ENCODE peak calls at places on chromosomes 11 and 22, in nine cellular contexts. D, X, K, M, Y, F, Q, W and U are unnamed samples.

GRCh38 chr22:42367980-42368378 is 64.2 kb downstream of the NFAM1 start:
- DNase-seq in D (no peak), X (no peak), K (peak; percentile 81), M (no peak), Y (no peak), F (no peak), Q (no peak), W (no peak), U (no peak)

GRCh38 chr11:94762208-94762607 is 5.9 kb upstream of the AMOTL1 start:
- DNase-seq in D (no peak), X (peak; percentile 44), K (no peak), M (no peak), Y (no peak), F (no peak), Q (peak; percentile 34), W (no peak), U (no peak)

GRCh38 chr22:42549329-42550060 is 4.3 kb upstream of the SERHL2 start:
- DNase-seq in D (no peak), X (no peak), K (no peak), M (no peak), Y (no peak), F (no peak), Q (no peak), W (no peak), U (no peak)

GRCh38 chr11:32137263-32137662 is 46.4 kb downstream of the RCN1 start:
- DNase-seq in D (no peak), X (peak; percentile 70), K (no peak), M (peak; percentile 95), Y (no peak), F (no peak), Q (peak; percentile 92), W (no peak), U (no peak)

GRCh38 chr22:42283288-42284229 is 13.1 kb upstream of the TCF20 start:
- DNase-seq in D (no peak), X (no peak), K (no peak), M (no peak), Y (no peak), F (peak; percentile 48), Q (no peak), W (no peak), U (no peak)

GRCh38 chr11:59261150-59261549 is 48.4 kb upstream of the MPEG1 start:
- DNase-seq in D (no peak), X (no peak), K (no peak), M (no peak), Y (no peak), F (no peak), Q (no peak), W (no peak), U (no peak)

GRCh38 chr22:37982938-37983859 is 1.2 kb downstream of the SOX10 start:
- DNase-seq in D (no peak), X (no peak), K (no peak), M (no peak), Y (no peak), F (no peak), Q (no peak), W (peak; percentile 66), U (no peak)

GRCh38 chr11:46315783-46316563 is 31.3 kb upstream of the DGKZ start:
- DNase-seq in D (no peak), X (no peak), K (no peak), M (no peak), Y (peak; percentile 75), F (no peak), Q (no peak), W (no peak), U (no peak)

GRCh38 chr22:32043391-32043790 is 330 bp downstream of the SLC5A1 start:
- DNase-seq in D (no peak), X (no peak), K (no peak), M (no peak), Y (no peak), F (no peak), Q (no peak), W (no peak), U (no peak)

GRCh38 chr11:120211522-120212258 is 858 bp downstream of the OAF start:
- DNase-seq in D (no peak), X (no peak), K (no peak), M (no peak), Y (no peak), F (no peak), Q (peak; percentile 20), W (no peak), U (no peak)

GRCh38 chr11:85811624-85812023 is 683 bp upstream of the SYTL2 start:
- DNase-seq in D (no peak), X (no peak), K (no peak), M (no peak), Y (no peak), F (no peak), Q (no peak), W (no peak), U (no peak)

GRCh38 chr11:46554205-46555162 is 39.3 kb downstream of the AMBRA1 start:
- DNase-seq in D (no peak), X (peak; percentile 84), K (no peak), M (peak; percentile 86), Y (no peak), F (no peak), Q (peak; percentile 74), W (no peak), U (no peak)

GRCh38 chr11:130725417-130726233 is 190.7 kb downstream of the SNX19 start:
- DNase-seq in D (no peak), X (no peak), K (no peak), M (peak; percentile 74), Y (no peak), F (no peak), Q (peak; percentile 14), W (no peak), U (no peak)

GRCh38 chr11:88886796-88887195 is 179.0 kb downstream of the GRM5 start:
- DNase-seq in D (peak; percentile 13), X (peak; percentile 57), K (no peak), M (peak; percentile 60), Y (no peak), F (peak; percentile 4), Q (peak; percentile 8), W (no peak), U (no peak)

GRCh38 chr11:9577551-9577950 is 4.1 kb downstream of the WEE1 start:
- DNase-seq in D (no peak), X (no peak), K (no peak), M (no peak), Y (no peak), F (no peak), Q (no peak), W (no peak), U (no peak)

GRCh38 chr11:32154275-32154674 is 63.4 kb downstream of the RCN1 start:
- DNase-seq in D (no peak), X (peak; percentile 18), K (no peak), M (peak; percentile 17), Y (no peak), F (no peak), Q (no peak), W (no peak), U (no peak)

GRCh38 chr22:48198489-48199459 is 1436.3 kb downstream of the TBC1D22A start:
- DNase-seq in D (no peak), X (no peak), K (no peak), M (no peak), Y (no peak), F (no peak), Q (no peak), W (no peak), U (no peak)

GRCh38 chr22:37032134-37032534 is 12.6 kb downstream of the MPST start:
- DNase-seq in D (no peak), X (no peak), K (no peak), M (peak; percentile 48), Y (no peak), F (no peak), Q (no peak), W (no peak), U (no peak)

GRCh38 chr11:102534261-102534872 is 3.8 kb upstream of the MMP7 start:
- DNase-seq in D (no peak), X (no peak), K (no peak), M (peak; percentile 20), Y (no peak), F (no peak), Q (no peak), W (no peak), U (no peak)
- TF ChIP-seq CTCF in D (no peak), X (no peak), K (no peak), M (peak; percentile 46), Y (no peak), F (peak; percentile 31), Q (no peak), W (no peak), U (no peak)

GRCh38 chr11:66069715-66070603 is at the start of gene PACS1:
- DNase-seq in D (peak; percentile 69), X (peak; percentile 70), K (peak; percentile 85), M (peak; percentile 65), Y (peak; percentile 86), F (peak; percentile 94), Q (peak; percentile 66), W (peak; percentile 71), U (peak; percentile 82)
- TF ChIP-seq CTCF in D (no peak), X (no peak), K (no peak), M (no peak), Y (no peak), F (no peak), Q (no peak), W (no peak), U (no peak)

GRCh38 chr11:36127550-36127949 is 161.7 kb downstream of the COMMD9 start:
- DNase-seq in D (no peak), X (no peak), K (no peak), M (no peak), Y (no peak), F (no peak), Q (no peak), W (no peak), U (no peak)

GRCh38 chr11:36123353-36124220 is 165.6 kb downstream of the COMMD9 start:
- DNase-seq in D (no peak), X (no peak), K (no peak), M (no peak), Y (no peak), F (no peak), Q (no peak), W (no peak), U (no peak)

GRCh38 chr11:36129955-36130354 is 159.3 kb downstream of the COMMD9 start:
- DNase-seq in D (no peak), X (no peak), K (no peak), M (no peak), Y (no peak), F (no peak), Q (no peak), W (no peak), U (no peak)

GRCh38 chr11:36130401-36130800 is 158.8 kb downstream of the COMMD9 start:
- DNase-seq in D (no peak), X (no peak), K (no peak), M (peak; percentile 44), Y (no peak), F (no peak), Q (peak; percentile 20), W (no peak), U (no peak)

DNA sequence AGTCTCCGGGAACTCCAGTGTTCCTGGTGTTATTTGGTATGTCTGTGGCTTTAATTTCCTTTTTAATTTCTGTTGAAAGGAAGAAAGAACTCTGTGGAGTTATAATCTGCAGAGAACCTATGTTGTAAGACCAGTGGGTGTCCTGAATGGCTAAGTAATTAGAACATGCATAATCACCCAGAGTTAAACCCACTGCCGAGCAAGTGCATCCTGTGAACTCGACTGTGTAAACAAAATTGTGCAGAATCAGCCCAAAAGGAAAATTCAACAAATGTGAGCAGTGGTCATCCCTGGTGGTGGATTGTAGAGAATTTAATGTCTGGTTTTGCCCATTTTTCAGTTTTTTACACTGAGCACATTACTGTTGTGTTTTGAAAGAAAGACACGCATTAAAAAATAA is 162.5 kb downstream of the COMMD9 start:
- DNase-seq in D (no peak), X (no peak), K (no peak), M (no peak), Y (no peak), F (no peak), Q (no peak), W (no peak), U (no peak)
- TF ChIP-seq CTCF in D (no peak), X (no peak), K (no peak), M (no peak), Y (no peak), F (no peak), Q (no peak), W (no peak), U (no peak)

GRCh38 chr22:17234144-17234623 is 14.9 kb upstream of the ADA2 start:
- DNase-seq in D (no peak), X (peak; percentile 45), K (no peak), M (no peak), Y (no peak), F (no peak), Q (no peak), W (no peak), U (no peak)
- TF ChIP-seq CTCF in D (no peak), X (no peak), K (no peak), M (no peak), Y (no peak), F (no peak), Q (no peak), W (no peak), U (no peak)